ENCODE peak calls at places on chromosomes 5 and 9, in seven cellular contexts. X is NCI-H2171, H is NCI-H774, Y is spleen, E is GM12891, V is astrocyte, B is AG10803. D is an unnamed sample.

GRCh38 chr5:180591249-180591887 is at the start of gene SCGB3A1:
- DNase-seq in X (no peak), H (no peak), Y (peak), E (peak), V (no peak), B (no peak), D (no peak)

GRCh38 chr5:138503487-138504270 is 38.4 kb downstream of the EGR1 start:
- DNase-seq in X (peak), H (no peak), Y (no peak), E (no peak), V (peak), B (peak), D (peak)

GRCh38 chr5:160649304-160649703 is 202.7 kb downstream of the ATP10B start:
- DNase-seq in X (no peak), H (no peak), Y (no peak), E (no peak), V (no peak), B (no peak), D (peak)

GRCh38 chr5:103336967-103337366 is 78.4 kb downstream of the MACIR start:
- DNase-seq in X (no peak), H (no peak), Y (no peak), E (no peak), V (no peak), B (no peak), D (no peak)

GRCh38 chr9:114592356-114592755 is 4.8 kb downstream of the ATP6V1G1 start:
- DNase-seq in X (no peak), H (no peak), Y (no peak), E (no peak), V (no peak), B (peak), D (no peak)

GRCh38 chr5:132388244-132389050 is 18.9 kb downstream of the SLC22A5 start:
- DNase-seq in X (no peak), H (no peak), Y (no peak), E (no peak), V (peak), B (peak), D (no peak)

GRCh38 chr5:177312649-177313181 is 1.0 kb upstream of the MXD3 start:
- DNase-seq in X (peak), H (no peak), Y (peak), E (no peak), V (no peak), B (no peak), D (peak)

GRCh38 chr9:113511856-113512761 is 48.6 kb downstream of the RGS3 start:
- DNase-seq in X (no peak), H (no peak), Y (peak), E (no peak), V (peak), B (peak), D (no peak)

GRCh38 chr9:86135374-86135773 is 36.0 kb upstream of the GOLM1 start:
- DNase-seq in X (peak), H (no peak), Y (no peak), E (no peak), V (no peak), B (no peak), D (no peak)

GRCh38 chr5:151005975-151006576 is 14.3 kb upstream of the GPX3 start:
- DNase-seq in X (no peak), H (no peak), Y (no peak), E (no peak), V (no peak), B (peak), D (no peak)

GRCh38 chr9:130860458-130861316 is 25.6 kb downstream of the ABL1 start:
- DNase-seq in X (no peak), H (no peak), Y (peak), E (no peak), V (peak), B (peak), D (no peak)

GRCh38 chr5:82176115-82176514 is 102.0 kb downstream of the RPS23 start:
- DNase-seq in X (no peak), H (no peak), Y (no peak), E (no peak), V (no peak), B (peak), D (no peak)

GRCh38 chr5:150497274-150497988 is 10.5 kb upstream of the NDST1 start:
- DNase-seq in X (peak), H (no peak), Y (no peak), E (no peak), V (peak), B (peak), D (no peak)